ENCODE peak calls at places on chromosomes 12 and 14, in eight cellular contexts. K is HFFc6, A is fibroblast of the aortic adventitia, U is AG09319, E is colonic mucosa, N is neural progenitor cell, L is Calu3, P is B cell. Y is an unnamed sample.

GRCh38 chr14:20680843-20681347 is 3.5 kb upstream of the RNASE4 start:
- DNase-seq in L (peak; percentile 49), N (no peak), P (peak; percentile 83), U (no peak), K (no peak), E (peak; percentile 68), A (no peak), Y (no peak)

GRCh38 chr14:96062506-96062905 is 23.3 kb downstream of the C14orf132 start:
- DNase-seq in U (no peak), E (no peak), P (no peak), K (no peak), A (no peak), L (no peak), N (no peak), Y (no peak)

GRCh38 chr12:102634216-102634615 is 153.9 kb upstream of the IGF1 start:
- DNase-seq in E (no peak), U (peak; percentile 27), P (no peak), A (peak; percentile 26), N (no peak), K (peak; percentile 68), L (no peak), Y (no peak)

GRCh38 chr12:39972119-39972518 is 133.8 kb downstream of the SLC2A13 start:
- DNase-seq in E (no peak), K (no peak), A (peak; percentile 21), L (no peak), N (no peak), P (no peak), U (no peak), Y (no peak)

GRCh38 chr12:131202592-131203378 is 249.1 kb downstream of the ADGRD1 start:
- DNase-seq in L (no peak), N (no peak), K (no peak), A (no peak), E (peak; percentile 10), U (no peak), P (no peak), Y (no peak)

GRCh38 chr14:26828741-26829140 is 230.9 kb upstream of the NOVA1 start:
- DNase-seq in U (no peak), N (no peak), A (no peak), K (no peak), P (no peak), L (no peak), E (no peak), Y (no peak)

GRCh38 chr14:89420502-89420901 is 3.5 kb upstream of the FOXN3 start:
- DNase-seq in K (no peak), L (no peak), N (no peak), A (no peak), U (no peak), E (peak; percentile 46), P (no peak), Y (no peak)

GRCh38 chr14:88614218-88614907 is 51.5 kb downstream of the ZC3H14 start:
- DNase-seq in A (peak; percentile 85), U (peak; percentile 10), E (no peak), L (no peak), P (no peak), K (peak; percentile 68), N (no peak), Y (no peak)

GRCh38 chr12:124267205-124267778 is 27.6 kb upstream of the RFLNA start:
- DNase-seq in P (no peak), N (no peak), E (no peak), A (no peak), U (no peak), L (no peak), K (no peak), Y (no peak)

DNA sequence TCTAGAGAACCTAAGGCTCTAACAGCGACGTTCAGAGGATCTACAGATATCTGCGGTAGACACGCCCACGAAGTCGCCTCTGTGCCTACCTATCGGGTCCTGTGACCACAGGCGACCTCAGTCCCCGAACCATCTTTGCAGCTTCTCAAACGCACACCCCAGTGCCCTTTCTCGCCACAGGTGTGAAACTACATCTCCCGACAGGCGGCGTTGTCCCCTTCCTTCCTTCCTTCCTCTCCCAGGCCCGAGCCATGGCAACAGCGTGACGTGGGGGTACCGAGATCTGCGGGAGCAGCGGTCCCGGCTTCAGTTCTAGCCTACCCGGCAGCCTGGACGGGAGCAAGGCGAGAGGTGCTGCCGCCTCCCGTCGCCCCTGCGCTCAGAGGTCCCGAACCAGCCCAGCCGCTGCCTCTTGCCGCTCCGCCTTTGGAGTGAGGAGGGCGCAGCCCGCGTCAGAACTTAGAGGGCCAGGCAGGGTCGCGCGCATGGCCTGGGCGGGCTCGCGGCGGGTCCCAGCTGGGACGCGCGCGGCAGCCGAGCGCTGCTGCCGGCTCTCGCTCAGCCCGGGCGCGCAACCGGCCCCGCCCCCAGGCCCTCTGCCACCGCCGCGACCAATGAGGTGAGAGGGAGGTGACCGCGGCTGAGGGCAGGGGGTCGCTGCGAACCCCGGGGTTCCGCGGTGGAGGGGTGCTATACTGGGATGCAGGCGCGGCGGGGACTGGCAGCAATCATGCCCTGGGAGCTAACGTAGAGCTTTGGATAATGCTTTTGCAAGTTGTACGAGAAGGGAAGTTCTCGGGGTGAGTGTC is at the start of gene COQ10A:
- DNase-seq in P (peak; percentile 92), E (peak; percentile 93), N (peak; percentile 95), A (peak; percentile 83), U (peak; percentile 54), K (peak; percentile 87), L (peak; percentile 91), Y (peak; percentile 94)
- TF ChIP-seq CTCF in P (peak; percentile 72), E (peak; percentile 65), N (peak; percentile 67), A (peak; percentile 80), U (peak; percentile 74), K (peak; percentile 87), L (peak; percentile 67), Y (peak; percentile 35)

GRCh38 chr12:6921996-6922935 is 5.5 kb upstream of the ATN1 start:
- DNase-seq in U (no peak), E (no peak), A (no peak), K (no peak), N (no peak), L (no peak), P (no peak), Y (no peak)

GRCh38 chr12:6921539-6921938 is 6.2 kb upstream of the ATN1 start:
- DNase-seq in U (no peak), P (no peak), K (no peak), E (no peak), A (no peak), N (no peak), L (no peak), Y (no peak)

GRCh38 chr12:6917491-6918231 is 3.3 kb downstream of the ENO2 start:
- DNase-seq in K (no peak), P (no peak), E (no peak), U (no peak), L (no peak), A (no peak), N (no peak), Y (no peak)

GRCh38 chr12:6916426-6917200 is 2.2 kb downstream of the ENO2 start:
- DNase-seq in K (no peak), L (no peak), A (no peak), P (no peak), N (no peak), E (no peak), U (no peak), Y (no peak)

DNA sequence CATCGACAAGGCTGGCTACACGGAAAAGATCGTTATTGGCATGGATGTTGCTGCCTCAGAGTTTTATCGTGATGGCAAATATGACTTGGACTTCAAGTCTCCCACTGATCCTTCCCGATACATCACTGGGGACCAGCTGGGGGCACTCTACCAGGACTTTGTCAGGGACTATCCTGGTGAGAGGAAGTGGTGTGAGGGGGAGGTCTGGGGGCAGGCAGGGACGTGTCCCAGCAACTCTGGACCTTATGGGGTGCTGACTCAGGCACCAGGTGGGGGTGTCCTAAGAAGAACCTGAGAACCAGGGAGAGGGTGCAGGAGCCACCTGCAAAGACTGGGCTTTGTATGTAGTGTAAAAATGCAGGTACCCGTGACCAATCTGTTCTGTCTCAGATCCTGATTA is 5.2 kb downstream of the ENO2 start:
- DNase-seq in P (no peak), N (no peak), E (no peak), K (no peak), L (no peak), A (no peak), U (no peak), Y (no peak)
- TF ChIP-seq CTCF in P (no peak), N (no peak), E (no peak), K (peak; percentile 19), L (no peak), A (no peak), U (no peak), Y (no peak)

DNA sequence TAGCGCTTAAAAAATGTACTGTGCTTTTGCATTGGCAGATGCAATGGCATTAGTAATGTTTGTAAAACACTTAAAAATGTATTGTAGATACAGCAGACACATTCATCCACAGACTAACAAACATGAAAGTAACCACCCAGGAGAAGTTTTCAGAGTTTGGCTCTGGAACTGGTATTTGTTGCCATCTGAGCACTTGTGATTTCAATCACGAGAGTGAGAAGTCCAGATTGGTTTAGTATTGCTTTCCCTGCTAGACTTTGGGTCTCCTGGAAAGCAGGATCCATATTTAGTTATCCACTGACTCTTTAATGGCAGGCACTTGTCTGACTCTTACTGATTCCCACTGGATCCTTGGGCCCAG is 13.2 kb downstream of the RASSF8 start:
- DNase-seq in N (no peak), A (peak; percentile 75), K (no peak), P (no peak), U (no peak), L (no peak), E (no peak), Y (no peak)
- TF ChIP-seq CTCF in N (no peak), A (no peak), K (peak; percentile 1), P (no peak), U (no peak), L (no peak), E (no peak), Y (no peak)

GRCh38 chr12:21248679-21249078 is 86.0 kb downstream of the SLCO1A2 start:
- DNase-seq in A (peak; percentile 3), L (no peak), N (no peak), U (no peak), P (no peak), E (no peak), K (no peak), Y (no peak)
- TF ChIP-seq CTCF in A (no peak), L (no peak), N (peak; percentile 24), U (no peak), P (peak; percentile 18), E (no peak), K (peak; percentile 56), Y (peak; percentile 34)

DNA sequence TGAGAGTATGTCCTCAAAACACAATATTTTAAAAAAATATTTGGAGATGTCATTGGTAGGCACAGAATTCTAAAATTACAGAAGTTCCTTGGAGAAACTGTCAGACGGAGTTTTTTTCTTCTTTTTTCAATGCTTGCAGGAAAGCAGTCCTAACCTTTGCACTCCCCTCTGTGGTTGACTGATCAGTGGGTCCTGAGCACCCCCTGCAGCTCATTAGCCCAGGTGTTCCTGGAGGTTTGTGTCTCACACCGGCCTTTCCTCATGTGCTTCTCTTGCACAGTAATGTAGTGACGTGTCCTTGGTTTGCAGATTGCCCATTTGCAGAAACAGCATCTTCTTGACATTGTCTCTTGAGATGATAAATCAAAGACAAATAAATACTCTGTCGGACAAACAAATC is 513.0 kb downstream of the TMEM121 start:
- DNase-seq in E (peak; percentile 22), L (peak; percentile 49), P (peak; percentile 63), A (no peak), K (no peak), U (no peak), N (no peak), Y (no peak)
- TF ChIP-seq CTCF in E (no peak), L (no peak), P (peak; percentile 52), A (no peak), K (no peak), U (no peak), N (no peak), Y (peak; percentile 18)

DNA sequence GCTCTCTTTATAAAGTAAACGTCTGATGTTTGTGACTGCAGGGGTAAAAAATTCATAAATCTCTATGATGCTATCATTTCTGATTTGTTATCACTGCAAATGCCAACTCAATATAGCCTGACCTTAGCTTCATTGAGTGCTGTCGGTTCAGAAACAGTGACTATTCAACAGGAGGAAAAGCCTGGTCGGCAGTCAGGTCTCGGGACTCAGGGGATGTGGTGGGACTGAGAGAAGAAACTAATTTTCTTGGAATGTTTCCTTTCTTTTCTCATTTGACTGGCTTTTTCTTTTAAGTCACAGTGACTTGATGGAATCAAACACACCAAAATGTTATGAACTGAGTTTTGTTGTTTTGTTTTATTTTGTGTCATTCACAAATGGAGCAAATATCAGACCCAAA is 5.8 kb upstream of the RMST start:
- DNase-seq in L (no peak), K (no peak), P (no peak), U (no peak), N (peak; percentile 21), A (no peak), E (no peak), Y (no peak)
- TF ChIP-seq CTCF in L (no peak), K (no peak), P (no peak), U (no peak), N (no peak), A (no peak), E (no peak), Y (no peak)